ENCODE peak calls at places on chromosomes 7 and 10, in ten cellular contexts. H, T, R, D, B, U, L, W, J and I are unnamed samples.

GRCh38 chr7:93551063-93551895 is 23.2 kb downstream of the CALCR start:
- DNase-seq in D (peak), T (peak), B (peak), L (peak), R (peak), U (peak), J (no peak), W (no peak), H (no peak), I (peak)

GRCh38 chr7:134476044-134476443 is 17.1 kb upstream of the AKR1B1 start:
- DNase-seq in W (no peak), T (peak), L (no peak), B (peak), U (no peak), D (no peak), R (no peak), H (no peak), J (no peak), I (no peak)

GRCh38 chr10:70565556-70566514 is 36.7 kb downstream of the PRF1 start:
- DNase-seq in U (no peak), B (no peak), J (no peak), H (no peak), D (no peak), W (no peak), R (no peak), L (no peak), T (no peak), I (no peak)

GRCh38 chr7:106285801-106286492 is 1.2 kb upstream of the NAMPT start:
- DNase-seq in T (peak), B (no peak), U (no peak), R (no peak), H (peak), L (peak), D (peak), J (no peak), W (no peak), I (no peak)

GRCh38 chr7:126718419-126718818 is 534.3 kb downstream of the GRM8 start:
- DNase-seq in L (no peak), W (no peak), U (no peak), T (no peak), R (no peak), J (no peak), B (no peak), H (no peak), D (peak), I (no peak)

GRCh38 chr10:114538544-114538906 is 119.5 kb downstream of the ABLIM1 start:
- DNase-seq in T (no peak), R (no peak), L (no peak), B (peak), U (no peak), H (no peak), J (peak), W (no peak), D (peak), I (no peak)

GRCh38 chr7:70923086-70923845 is 208.7 kb upstream of the GALNT17 start:
- DNase-seq in R (peak), W (peak), H (no peak), T (no peak), D (no peak), L (no peak), U (no peak), J (no peak), B (no peak), I (no peak)

GRCh38 chr10:125878957-125879835 is 1.9 kb downstream of the DHX32 start:
- DNase-seq in B (peak), D (no peak), W (no peak), R (peak), T (peak), J (no peak), L (peak), H (no peak), U (peak), I (peak)

GRCh38 chr7:131157530-131158243 is 170.0 kb upstream of the MKLN1 start:
- DNase-seq in R (no peak), B (no peak), H (no peak), L (no peak), U (peak), T (peak), J (no peak), W (no peak), D (no peak), I (no peak)

GRCh38 chr10:117783698-117784395 is 241.3 kb downstream of the EMX2 start:
- DNase-seq in H (no peak), D (no peak), R (no peak), W (no peak), T (no peak), J (no peak), U (no peak), B (no peak), L (no peak), I (no peak)

GRCh38 chr7:144670251-144670650 is 165.6 kb downstream of the TPK1 start:
- DNase-seq in L (no peak), U (no peak), H (peak), W (no peak), T (no peak), B (peak), R (peak), D (no peak), J (no peak), I (no peak)

GRCh38 chr7:45978010-45978681 is 57.1 kb upstream of the IGFBP3 start:
- DNase-seq in U (peak), J (peak), H (no peak), D (peak), T (peak), W (peak), L (peak), B (peak), R (peak), I (peak)